ENCODE peak calls at places on chromosomes 11 and 22, in four cellular contexts. L is T-helper 1 cell; A is CD4-positive, alpha-beta memory T cell; X is caudate nucleus. C is an unnamed sample.

GRCh38 chr11:34155759-34156062 is 50.3 kb downstream of the NAT10 start:
- DNase-seq in L (no peak), A (no peak), X (no peak), C (no peak)

GRCh38 chr11:69529001-69529400 is 47.5 kb downstream of the LINC01488 start:
- DNase-seq in L (no peak), A (no peak), X (no peak), C (no peak)

GRCh38 chr22:42368379-42369249 is 63.6 kb downstream of the NFAM1 start:
- DNase-seq in L (peak; percentile 23), A (peak; percentile 51), X (no peak), C (peak; percentile 19)

GRCh38 chr11:22342599-22343138 is 4.5 kb downstream of the SLC17A6 start:
- DNase-seq in L (no peak), A (no peak), X (no peak), C (no peak)

GRCh38 chr11:134920851-134921608 is 509.0 kb upstream of the B3GAT1 start:
- DNase-seq in L (no peak), A (no peak), X (no peak), C (no peak)

GRCh38 chr11:66858186-66858938 is 1.5 kb downstream of the LRFN4 start:
- DNase-seq in L (no peak), A (no peak), X (no peak), C (no peak)

GRCh38 chr11:45313211-45313865 is 27.2 kb upstream of the SYT13 start:
- DNase-seq in L (no peak), A (no peak), X (no peak), C (no peak)

GRCh38 chr22:47811971-47812370 is 1049.5 kb downstream of the TBC1D22A start:
- DNase-seq in L (no peak), A (no peak), X (no peak), C (no peak)

GRCh38 chr11:94661444-94661843 is 94.3 kb downstream of the PIWIL4 start:
- DNase-seq in L (no peak), A (no peak), X (no peak), C (no peak)

GRCh38 chr11:130606781-130607511 is 158.5 kb downstream of the ADAMTS15 start:
- DNase-seq in L (no peak), A (no peak), X (peak; percentile 60), C (no peak)

GRCh38 chr11:96817488-96817887 is 427.7 kb downstream of the JRKL start:
- DNase-seq in L (no peak), A (no peak), X (no peak), C (no peak)

GRCh38 chr11:118267486-118267885 is 3.4 kb upstream of the MPZL2 start:
- DNase-seq in L (no peak), A (no peak), X (no peak), C (no peak)

GRCh38 chr11:117678651-117679407 is 118.2 kb downstream of the DSCAML1 start:
- DNase-seq in L (no peak), A (no peak), X (peak; percentile 68), C (no peak)

GRCh38 chr11:92776676-92777075 is 192.8 kb upstream of the MTNR1B start:
- DNase-seq in L (no peak), A (no peak), X (no peak), C (no peak)

GRCh38 chr11:47464479-47464878 is 15.5 kb upstream of the RAPSN start:
- DNase-seq in L (no peak), A (no peak), X (no peak), C (no peak)

GRCh38 chr11:113618360-113618759 is 87.7 kb downstream of the TMPRSS5 start:
- DNase-seq in L (no peak), A (no peak), X (no peak), C (no peak)

GRCh38 chr11:134252539-134253188 is 488 bp downstream of the THYN1 start:
- DNase-seq in L (no peak), A (no peak), X (peak; percentile 48), C (no peak)

GRCh38 chr11:4393209-4394196 is at the start of gene TRIM21:
- DNase-seq in L (peak; percentile 69), A (peak; percentile 89), X (peak; percentile 60), C (peak; percentile 83)

GRCh38 chr11:87258171-87258833 is 220.6 kb downstream of the TMEM135 start:
- DNase-seq in L (no peak), A (no peak), X (no peak), C (no peak)

GRCh38 chr11:995752-996420 is 40.6 kb downstream of the MUC6 start:
- DNase-seq in L (no peak), A (no peak), X (peak; percentile 29), C (no peak)

GRCh38 chr11:17277024-17277584 is 565 bp downstream of the NUCB2 start:
- DNase-seq in L (no peak), A (peak; percentile 47), X (no peak), C (peak; percentile 58)

GRCh38 chr11:113085446-113085845 is 124.2 kb downstream of the NCAM1 start:
- DNase-seq in L (no peak), A (no peak), X (no peak), C (no peak)

GRCh38 chr11:9691865-9692264 is 28.0 kb downstream of the SWAP70 start:
- DNase-seq in L (no peak), A (no peak), X (no peak), C (no peak)

GRCh38 chr11:36345084-36345511 is 49.0 kb downstream of the PRR5L start:
- DNase-seq in L (no peak), A (no peak), X (no peak), C (no peak)

GRCh38 chr22:32493551-32493950 is 18.9 kb downstream of the FBXO7 start:
- DNase-seq in L (no peak), A (no peak), X (no peak), C (no peak)

GRCh38 chr11:67118059-67118766 is 850 bp upstream of the KDM2A start:
- DNase-seq in L (peak; percentile 53), A (peak; percentile 59), X (peak; percentile 27), C (peak; percentile 54)

GRCh38 chr22:46052801-46053562 is 76.0 kb upstream of the WNT7B start:
- DNase-seq in L (no peak), A (no peak), X (no peak), C (peak; percentile 32)

GRCh38 chr22:46084376-46084775 is 66.0 kb upstream of the PPARA start:
- DNase-seq in L (no peak), A (no peak), X (no peak), C (no peak)

GRCh38 chr22:26748845-26749244 is 91.5 kb downstream of the MIAT start:
- DNase-seq in L (no peak), A (no peak), X (peak; percentile 15), C (no peak)